ENCODE peak calls at places on chromosomes 5 and 9, in nine cellular contexts. X is kidney epithelial cell; M is HepG2; H is aorta; O is GM06990; J is CD4-positive, CD25-positive, alpha-beta regulatory T cell; W is BE2C; N is tibial artery; R is CD8-positive, alpha-beta T cell. K is an unnamed sample.

GRCh38 chr5:1657161-1657741 is 133.5 kb upstream of the LPCAT1 start:
- DNase-seq in X (no peak), M (no peak), H (no peak), O (no peak), J (no peak), W (no peak), N (no peak), R (no peak), K (no peak)

GRCh38 chr9:2158111-2158610 is 143.0 kb downstream of the SMARCA2 start:
- DNase-seq in X (peak), M (no peak), H (peak), O (peak), J (peak), W (no peak), N (peak), R (peak), K (peak)

GRCh38 chr5:5456858-5457257 is 34.4 kb downstream of the ICE1 start:
- DNase-seq in X (no peak), M (no peak), H (no peak), O (no peak), J (no peak), W (no peak), N (no peak), R (no peak), K (no peak)

GRCh38 chr5:64323591-64323990 is 157.9 kb downstream of the RNF180 start:
- DNase-seq in X (no peak), M (no peak), H (no peak), O (no peak), J (no peak), W (no peak), N (no peak), R (no peak), K (no peak)

GRCh38 chr9:37745970-37746369 is 7.6 kb upstream of the TRMT10B start:
- DNase-seq in X (no peak), M (no peak), H (no peak), O (no peak), J (no peak), W (no peak), N (no peak), R (no peak), K (no peak)

GRCh38 chr5:40688127-40688756 is 8.5 kb downstream of the PTGER4 start:
- DNase-seq in X (no peak), M (peak), H (peak), O (peak), J (peak), W (peak), N (peak), R (peak), K (peak)

GRCh38 chr9:21994526-21994995 is at the start of gene CDKN2B-AS1:
- DNase-seq in X (no peak), M (no peak), H (peak), O (peak), J (peak), W (peak), N (peak), R (peak), K (peak)

GRCh38 chr5:23330726-23331125 is 176.7 kb upstream of the PRDM9 start:
- DNase-seq in X (no peak), M (no peak), H (no peak), O (no peak), J (no peak), W (no peak), N (no peak), R (no peak), K (no peak)

GRCh38 chr5:180180846-180181245 is 28.2 kb downstream of the RASGEF1C start:
- DNase-seq in X (no peak), M (no peak), H (no peak), O (no peak), J (no peak), W (no peak), N (no peak), R (no peak), K (no peak)

GRCh38 chr9:12718482-12719026 is 25.4 kb downstream of the TYRP1 start:
- DNase-seq in X (peak), M (no peak), H (no peak), O (no peak), J (no peak), W (peak), N (no peak), R (no peak), K (no peak)

GRCh38 chr5:139294372-139295165 is 1.0 kb downstream of the MATR3 start:
- DNase-seq in X (no peak), M (peak), H (peak), O (peak), J (peak), W (peak), N (peak), R (peak), K (peak)

GRCh38 chr5:139296862-139297326 is 3.4 kb downstream of the MATR3 start:
- DNase-seq in X (no peak), M (no peak), H (no peak), O (no peak), J (no peak), W (no peak), N (no peak), R (no peak), K (no peak)

GRCh38 chr5:139297439-139298133 is 4.0 kb downstream of the MATR3 start:
- DNase-seq in X (no peak), M (no peak), H (no peak), O (no peak), J (no peak), W (no peak), N (no peak), R (no peak), K (no peak)

GRCh38 chr5:139295692-139296091 is 2.2 kb downstream of the MATR3 start:
- DNase-seq in X (no peak), M (no peak), H (no peak), O (no peak), J (no peak), W (no peak), N (no peak), R (no peak), K (no peak)

GRCh38 chr5:139296198-139296597 is 2.7 kb downstream of the MATR3 start:
- DNase-seq in X (no peak), M (no peak), H (no peak), O (no peak), J (no peak), W (no peak), N (no peak), R (no peak), K (no peak)
- H3K4me3 ChIP-seq in X (no peak), M (peak), H (no peak), O (peak), J (peak), W (no peak), N (no peak), R (peak), K (peak)

GRCh38 chr9:126326228-126327015 is at the start of gene MVB12B:
- DNase-seq in X (no peak), M (no peak), H (peak), O (no peak), J (peak), W (peak), N (no peak), R (peak), K (peak)

GRCh38 chr9:126328415-126328814 is 1.8 kb downstream of the MVB12B start:
- DNase-seq in X (no peak), M (no peak), H (no peak), O (no peak), J (no peak), W (no peak), N (no peak), R (no peak), K (no peak)

GRCh38 chr9:126329476-126330275 is 3.0 kb downstream of the MVB12B start:
- DNase-seq in X (no peak), M (no peak), H (no peak), O (no peak), J (no peak), W (peak), N (no peak), R (peak), K (no peak)

GRCh38 chr9:126327016-126327749 is 554 bp downstream of the MVB12B start:
- DNase-seq in X (no peak), M (no peak), H (peak), O (no peak), J (no peak), W (peak), N (no peak), R (peak), K (no peak)

DNA sequence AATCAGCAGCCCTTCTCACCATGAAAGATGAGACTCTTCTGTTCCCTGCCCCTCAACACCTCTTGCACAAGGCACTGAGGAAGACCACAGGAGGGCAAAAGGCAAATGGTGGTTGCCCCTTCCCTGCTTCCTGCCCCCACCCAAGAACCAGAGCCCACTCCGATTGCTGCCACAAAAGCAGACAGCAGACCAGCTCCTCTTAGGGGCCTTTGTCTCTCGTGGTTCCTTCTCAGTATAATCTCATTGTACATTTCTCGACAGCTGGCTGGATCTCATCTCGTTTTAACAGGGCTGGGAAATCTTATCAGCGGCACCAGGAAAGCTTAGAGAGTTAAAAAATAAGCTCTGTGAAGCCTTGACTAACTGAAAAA is 1.1 kb downstream of the MVB12B start:
- DNase-seq in X (no peak), M (no peak), H (no peak), O (no peak), J (no peak), W (no peak), N (no peak), R (no peak), K (no peak)
- H3K4me3 ChIP-seq in X (no peak), M (peak), H (no peak), O (no peak), J (peak), W (peak), N (peak), R (peak), K (no peak)

GRCh38 chr5:131754363-131754762 is 42.5 kb downstream of the FNIP1 start:
- DNase-seq in X (no peak), M (no peak), H (no peak), O (no peak), J (no peak), W (no peak), N (no peak), R (no peak), K (no peak)

GRCh38 chr5:131749138-131749537 is 47.7 kb downstream of the FNIP1 start:
- DNase-seq in X (peak), M (no peak), H (no peak), O (no peak), J (no peak), W (no peak), N (no peak), R (no peak), K (no peak)

GRCh38 chr5:131747180-131748105 is 49.4 kb downstream of the FNIP1 start:
- DNase-seq in X (no peak), M (no peak), H (no peak), O (peak), J (no peak), W (no peak), N (no peak), R (no peak), K (peak)

GRCh38 chr5:131749723-131750470 is 46.9 kb downstream of the FNIP1 start:
- DNase-seq in X (no peak), M (no peak), H (no peak), O (no peak), J (no peak), W (no peak), N (no peak), R (no peak), K (no peak)

GRCh38 chr5:131751551-131751950 is 45.3 kb downstream of the FNIP1 start:
- DNase-seq in X (no peak), M (peak), H (no peak), O (no peak), J (no peak), W (no peak), N (no peak), R (no peak), K (no peak)
- H3K4me3 ChIP-seq in X (no peak), M (no peak), H (no peak), O (no peak), J (no peak), W (no peak), N (no peak), R (no peak), K (no peak)

GRCh38 chr9:135219676-135220600 is 132.5 kb downstream of the OLFM1 start:
- DNase-seq in X (no peak), M (no peak), H (peak), O (no peak), J (no peak), W (peak), N (peak), R (no peak), K (no peak)

GRCh38 chr9:135217836-135218235 is 130.4 kb downstream of the OLFM1 start:
- DNase-seq in X (no peak), M (no peak), H (peak), O (no peak), J (no peak), W (no peak), N (peak), R (no peak), K (no peak)

GRCh38 chr9:135216666-135217431 is 129.4 kb downstream of the OLFM1 start:
- DNase-seq in X (no peak), M (no peak), H (peak), O (no peak), J (no peak), W (peak), N (peak), R (no peak), K (no peak)

GRCh38 chr9:135220601-135221575 is 133.4 kb downstream of the OLFM1 start:
- DNase-seq in X (no peak), M (no peak), H (peak), O (no peak), J (no peak), W (peak), N (no peak), R (no peak), K (no peak)

DNA sequence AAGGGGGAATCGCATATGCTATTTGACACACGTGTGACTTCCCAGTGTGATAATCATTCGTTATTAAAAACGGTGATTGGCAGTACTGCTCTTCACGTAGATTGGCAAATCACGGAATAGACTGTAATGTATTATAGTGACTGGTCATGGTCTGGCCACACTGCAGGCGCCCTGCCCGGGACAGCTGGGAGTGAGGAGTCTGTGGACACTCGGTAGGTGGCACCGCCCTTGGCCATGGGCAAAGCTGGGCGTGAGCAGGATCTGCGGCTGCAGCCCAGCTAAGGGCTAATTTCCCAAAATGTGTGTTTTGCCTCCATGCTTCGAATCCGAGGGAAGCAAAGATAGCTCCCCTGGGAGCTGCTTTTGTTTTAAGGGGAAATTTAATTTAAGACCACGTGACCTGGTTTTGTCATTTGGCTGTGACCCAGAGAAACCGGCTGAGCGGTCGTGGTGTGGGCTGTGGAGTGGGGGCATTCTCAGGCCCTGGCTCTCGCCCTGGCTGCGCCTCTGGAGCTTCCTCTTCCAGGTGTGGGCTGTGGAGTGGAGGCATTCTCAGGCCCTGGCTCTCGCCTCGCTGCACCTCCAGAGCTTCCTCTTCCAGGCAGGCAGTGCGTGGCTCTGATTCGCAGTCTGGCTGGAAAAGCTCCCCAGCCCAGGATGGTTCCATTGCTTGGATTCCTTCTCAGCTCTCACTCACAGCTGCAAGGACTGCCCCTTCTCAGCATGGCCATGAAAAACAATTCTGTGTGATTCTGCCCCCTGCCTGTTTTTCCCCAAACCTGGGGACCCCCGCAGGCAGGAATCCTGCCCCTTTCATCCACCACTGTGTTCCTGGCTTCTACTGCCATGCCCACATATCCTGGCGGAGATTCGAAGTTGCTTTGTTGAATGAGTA is 131.1 kb downstream of the OLFM1 start:
- DNase-seq in X (no peak), M (no peak), H (peak), O (no peak), J (no peak), W (peak), N (peak), R (no peak), K (no peak)
- H3K4me3 ChIP-seq in X (no peak), M (no peak), H (no peak), O (no peak), J (no peak), W (peak), N (no peak), R (no peak), K (no peak)

K was measured in GM12865.